ENCODE peak calls at places on chromosomes 11 and 22, in four cellular contexts. One of them, this sample, is unnamed. For H3K36me3 and H3K4me1, the result is how much of the 10 kb centered on the place peaks cover.

GRCh38 chr22:29480512-29481264 is 670 bp downstream of the NEFH start:
- DNase-seq in uterus: no peak
- DNase-seq in IMR-90: peak
- DNase-seq in body of pancreas: no peak
- DNase-seq in this sample: no peak

GRCh38 chr11:554824-555499 is 5.6 kb downstream of the LMNTD2 start:
- DNase-seq in uterus: no peak
- DNase-seq in IMR-90: no peak
- DNase-seq in body of pancreas: peak
- DNase-seq in this sample: no peak

GRCh38 chr22:35752172-35752832 is 34.6 kb downstream of the APOL5 start:
- DNase-seq in uterus: no peak
- DNase-seq in IMR-90: no peak
- DNase-seq in body of pancreas: no peak
- DNase-seq in this sample: no peak

GRCh38 chr11:105577645-105578044 is 32.2 kb upstream of the GRIA4 start:
- DNase-seq in uterus: no peak
- DNase-seq in IMR-90: peak
- DNase-seq in body of pancreas: no peak
- DNase-seq in this sample: no peak

GRCh38 chr22:19291580-19292261 is at the start of gene CLTCL1:
- DNase-seq in uterus: peak
- DNase-seq in IMR-90: peak
- DNase-seq in body of pancreas: peak
- DNase-seq in this sample: peak

GRCh38 chr22:39773976-39774539 is 119.5 kb downstream of the ENTHD1 start:
- DNase-seq in uterus: no peak
- DNase-seq in IMR-90: peak
- DNase-seq in body of pancreas: no peak
- DNase-seq in this sample: no peak

GRCh38 chr11:66012946-66013761 is 1.3 kb downstream of the CST6 start:
- DNase-seq in uterus: no peak
- DNase-seq in IMR-90: no peak
- DNase-seq in body of pancreas: no peak
- DNase-seq in this sample: no peak

GRCh38 chr11:11995601-11996000 is 12.8 kb downstream of the DKK3 start:
- DNase-seq in uterus: no peak
- DNase-seq in IMR-90: no peak
- DNase-seq in body of pancreas: no peak
- DNase-seq in this sample: no peak

GRCh38 chr11:96127596-96127959 is 203.7 kb upstream of the MTMR2 start:
- DNase-seq in uterus: no peak
- DNase-seq in IMR-90: no peak
- DNase-seq in body of pancreas: no peak
- DNase-seq in this sample: no peak

GRCh38 chr11:2555376-2555775 is 110.6 kb downstream of the KCNQ1 start:
- DNase-seq in uterus: no peak
- DNase-seq in IMR-90: no peak
- DNase-seq in body of pancreas: no peak
- DNase-seq in this sample: no peak

GRCh38 chr22:48071828-48072227 is 1309.4 kb downstream of the TBC1D22A start:
- DNase-seq in uterus: no peak
- DNase-seq in IMR-90: no peak
- DNase-seq in body of pancreas: no peak
- DNase-seq in this sample: no peak

GRCh38 chr11:117239295-117239694 is 6.8 kb downstream of the RNF214 start:
- DNase-seq in uterus: no peak
- DNase-seq in IMR-90: peak
- DNase-seq in body of pancreas: no peak
- DNase-seq in this sample: no peak

GRCh38 chr11:17077240-17077519 is 287 bp downstream of the RPS13 start:
- DNase-seq in uterus: no peak
- DNase-seq in IMR-90: no peak
- DNase-seq in body of pancreas: no peak
- DNase-seq in this sample: no peak

GRCh38 chr11:32164836-32165235 is 74.0 kb downstream of the RCN1 start:
- DNase-seq in uterus: no peak
- DNase-seq in IMR-90: no peak
- DNase-seq in body of pancreas: no peak
- DNase-seq in this sample: no peak

GRCh38 chr22:39348909-39349505 is 784 bp upstream of the SYNGR1 start:
- DNase-seq in uterus: peak
- DNase-seq in IMR-90: no peak
- DNase-seq in body of pancreas: no peak
- DNase-seq in this sample: no peak

GRCh38 chr11:32438883-32439487 is 3.6 kb upstream of the WT1 start:
- DNase-seq in uterus: peak
- DNase-seq in IMR-90: no peak
- DNase-seq in body of pancreas: no peak
- DNase-seq in this sample: no peak

GRCh38 chr11:96021901-96022650 is 98.2 kb upstream of the MTMR2 start:
- DNase-seq in uterus: no peak
- DNase-seq in IMR-90: no peak
- DNase-seq in body of pancreas: no peak
- DNase-seq in this sample: no peak

GRCh38 chr11:134361241-134361640 is 29.5 kb downstream of the GLB1L2 start:
- DNase-seq in uterus: no peak
- DNase-seq in IMR-90: no peak
- DNase-seq in body of pancreas: no peak
- DNase-seq in this sample: no peak

GRCh38 chr11:125338435-125338834 is 157.6 kb downstream of the FEZ1 start:
- DNase-seq in uterus: no peak
- DNase-seq in IMR-90: no peak
- DNase-seq in body of pancreas: no peak
- DNase-seq in this sample: no peak

GRCh38 chr11:35179466-35180135 is 40.6 kb downstream of the CD44 start:
- DNase-seq in uterus: no peak
- DNase-seq in IMR-90: peak
- DNase-seq in body of pancreas: no peak
- DNase-seq in this sample: no peak

GRCh38 chr11:889261-889660 is 21.3 kb downstream of the CHID1 start:
- DNase-seq in uterus: no peak
- DNase-seq in IMR-90: no peak
- DNase-seq in body of pancreas: no peak
- DNase-seq in this sample: no peak

GRCh38 chr11:97110376-97110775 is 720.6 kb downstream of the JRKL start:
- DNase-seq in uterus: no peak
- DNase-seq in IMR-90: no peak
- DNase-seq in body of pancreas: no peak
- DNase-seq in this sample: no peak

GRCh38 chr11:117256573-117256972 is 24.1 kb downstream of the RNF214 start:
- DNase-seq in uterus: no peak
- DNase-seq in IMR-90: peak
- DNase-seq in body of pancreas: no peak
- DNase-seq in this sample: no peak

GRCh38 chr11:117828641-117829368 is 4.3 kb upstream of the FXYD2 start:
- DNase-seq in uterus: peak
- DNase-seq in IMR-90: peak
- DNase-seq in body of pancreas: peak
- DNase-seq in this sample: peak

GRCh38 chr11:122232985-122233384 is 117.0 kb upstream of the BLID start:
- DNase-seq in uterus: no peak
- DNase-seq in IMR-90: no peak
- DNase-seq in body of pancreas: no peak
- DNase-seq in this sample: no peak

GRCh38 chr22:41512421-41513194 is 31.7 kb downstream of the POLR3H start:
- DNase-seq in uterus: no peak
- DNase-seq in IMR-90: peak
- DNase-seq in body of pancreas: no peak
- DNase-seq in this sample: no peak

GRCh38 chr11:66469441-66469840 is 2.7 kb downstream of the PELI3 start:
- DNase-seq in uterus: no peak
- DNase-seq in IMR-90: no peak
- DNase-seq in body of pancreas: no peak
- DNase-seq in this sample: no peak

GRCh38 chr22:24459911-24460310 is 32.5 kb downstream of the ADORA2A start:
- DNase-seq in uterus: no peak
- DNase-seq in IMR-90: no peak
- DNase-seq in body of pancreas: no peak
- DNase-seq in this sample: no peak

GRCh38 chr22:24457894-24458293 is 30.5 kb downstream of the ADORA2A start:
- DNase-seq in uterus: no peak
- DNase-seq in IMR-90: no peak
- DNase-seq in body of pancreas: no peak
- DNase-seq in this sample: no peak

GRCh38 chr22:24465566-24465965 is 29.6 kb upstream of the UPB1 start:
- DNase-seq in uterus: no peak
- DNase-seq in IMR-90: peak
- DNase-seq in body of pancreas: no peak
- DNase-seq in this sample: no peak

GRCh38 chr22:24455751-24456426 is 28.5 kb downstream of the ADORA2A start:
- DNase-seq in uterus: no peak
- DNase-seq in IMR-90: no peak
- DNase-seq in body of pancreas: no peak
- DNase-seq in this sample: peak

DNA sequence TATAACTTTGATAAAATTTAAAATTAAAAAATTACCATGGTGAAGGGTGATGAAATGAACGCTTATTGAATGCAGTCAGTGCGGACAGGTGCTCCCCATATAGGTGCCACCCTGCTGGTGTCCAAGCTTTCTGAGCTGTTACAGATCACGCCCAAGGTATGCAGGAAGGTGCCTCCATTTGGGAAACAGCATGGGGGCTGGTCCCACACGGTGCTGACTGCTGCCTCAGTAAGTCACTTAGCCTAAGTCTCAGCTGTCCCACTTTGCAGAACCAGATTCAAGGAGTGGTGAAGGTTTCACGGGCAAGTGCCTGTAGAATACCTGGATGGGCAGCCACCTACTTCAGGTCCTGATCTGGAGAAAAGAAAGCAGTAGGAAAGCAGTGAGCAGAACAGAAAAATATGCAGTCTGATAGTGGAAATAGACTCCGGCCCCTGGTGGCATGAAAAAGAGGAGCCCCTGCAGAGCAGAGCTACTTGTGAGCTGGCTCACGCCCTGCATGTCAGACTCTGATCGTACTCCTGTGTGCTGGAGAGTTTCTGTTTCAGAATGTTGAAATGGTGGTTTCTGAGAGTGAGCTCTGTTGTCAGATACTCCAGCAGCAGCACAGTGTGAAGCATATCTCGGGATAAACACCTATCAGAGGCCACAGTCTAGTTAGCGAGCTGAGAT is 33.2 kb downstream of the ADORA2A start:
- DNase-seq in uterus: no peak
- DNase-seq in IMR-90: peak
- DNase-seq in body of pancreas: no peak
- DNase-seq in this sample: no peak
- H3K27ac ChIP-seq in uterus: no peak
- H3K27ac ChIP-seq in IMR-90: no peak
- H3K27ac ChIP-seq in body of pancreas: no peak
- H3K27ac ChIP-seq in this sample: no peak

GRCh38 chr11:72706579-72706978 is 32.4 kb upstream of the PDE2A start:
- DNase-seq in uterus: no peak
- DNase-seq in IMR-90: no peak
- DNase-seq in body of pancreas: no peak
- DNase-seq in this sample: no peak
- H3K36me3 ChIP-seq in uterus: under half
- H3K36me3 ChIP-seq in IMR-90: half or more
- H3K36me3 ChIP-seq in body of pancreas: under half
- H3K36me3 ChIP-seq in this sample: half or more

DNA sequence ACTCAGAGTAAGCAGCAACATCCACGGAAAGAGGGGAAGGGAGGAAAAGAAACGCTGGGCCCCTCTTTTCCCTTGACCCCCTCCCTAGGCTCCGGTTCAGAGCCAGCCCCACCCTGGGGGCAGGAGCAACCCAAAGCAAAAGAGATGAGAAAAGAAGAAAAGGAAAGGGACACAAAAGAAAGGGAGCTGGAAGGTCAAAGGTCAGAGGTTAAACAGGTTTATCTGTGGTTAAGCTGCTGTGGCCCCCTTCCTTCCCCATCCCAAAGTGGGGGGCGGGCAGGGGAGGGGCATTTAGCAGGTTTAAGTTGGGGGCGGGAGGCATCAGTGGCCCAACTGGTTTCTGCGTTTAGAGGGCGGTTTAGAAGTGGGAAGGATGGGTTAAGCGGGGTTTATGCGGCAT is 35.6 kb downstream of the SLC22A12 start:
- DNase-seq in uterus: no peak
- DNase-seq in IMR-90: no peak
- DNase-seq in body of pancreas: no peak
- DNase-seq in this sample: no peak
- H3K4me1 ChIP-seq in uterus: under half
- H3K4me1 ChIP-seq in IMR-90: under half
- H3K4me1 ChIP-seq in body of pancreas: under half
- H3K4me1 ChIP-seq in this sample: under half

DNA sequence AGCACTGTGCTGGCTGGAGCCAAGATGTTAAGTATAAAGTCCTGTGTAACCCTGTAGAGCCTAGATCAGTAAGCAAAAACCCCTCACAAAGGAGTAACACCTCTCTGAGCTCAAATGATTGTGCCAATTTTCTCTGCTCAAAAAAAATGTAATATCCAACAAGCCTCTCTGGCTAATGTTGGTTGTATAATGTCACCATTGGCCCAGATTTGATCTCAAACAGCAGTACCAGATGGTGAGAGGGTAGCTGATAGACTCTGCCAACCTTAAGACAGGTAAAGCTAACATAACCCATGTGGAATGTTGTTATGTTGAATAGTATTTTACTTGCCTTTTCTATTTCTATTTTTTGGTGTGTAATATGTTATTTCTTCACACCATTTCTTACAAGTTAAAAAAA is 166.7 kb upstream of the GUCY1A2 start:
- DNase-seq in uterus: no peak
- DNase-seq in IMR-90: no peak
- DNase-seq in body of pancreas: no peak
- DNase-seq in this sample: no peak
- H3K27ac ChIP-seq in uterus: no peak
- H3K27ac ChIP-seq in IMR-90: no peak
- H3K27ac ChIP-seq in body of pancreas: no peak
- H3K27ac ChIP-seq in this sample: no peak

DNA sequence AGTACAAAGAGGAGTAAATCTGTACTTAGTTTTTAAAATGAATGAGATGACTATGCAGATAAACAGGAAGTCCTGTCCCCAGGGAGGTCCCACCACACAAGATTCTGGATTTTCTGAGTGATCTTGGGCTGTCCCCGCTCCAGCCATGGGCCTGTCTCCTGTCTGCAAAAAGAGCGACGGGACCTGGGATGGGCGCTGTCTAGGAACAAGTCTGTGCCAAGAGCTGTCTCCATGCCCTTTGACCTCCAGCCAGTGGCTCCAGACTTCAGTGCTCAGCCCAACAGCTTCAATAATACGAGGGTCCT is 6.0 kb downstream of the CSNK1E start:
- DNase-seq in uterus: no peak
- DNase-seq in IMR-90: no peak
- DNase-seq in body of pancreas: no peak
- DNase-seq in this sample: no peak
- H3K36me3 ChIP-seq in uterus: under half
- H3K36me3 ChIP-seq in IMR-90: under half
- H3K36me3 ChIP-seq in body of pancreas: under half
- H3K36me3 ChIP-seq in this sample: under half